ENCODE peak calls at places on chromosomes 2 and 18, in seven cellular contexts. One of them, this sample, is unnamed.

GRCh38 chr2:54724560-54725342 is 1.3 kb downstream of the EML6 start:
- DNase-seq in brain microvascular endothelial cell: no peak
- DNase-seq in WERI-Rb-1: peak
- DNase-seq in colonic mucosa: peak
- DNase-seq in GM12865: peak
- DNase-seq in choroid plexus epithelial cell: no peak
- DNase-seq in hepatocyte: peak
- DNase-seq in this sample: no peak

GRCh38 chr18:48869591-48869990 is 81.2 kb downstream of the SMAD7 start:
- DNase-seq in brain microvascular endothelial cell: no peak
- DNase-seq in WERI-Rb-1: no peak
- DNase-seq in colonic mucosa: no peak
- DNase-seq in hepatocyte: no peak
- DNase-seq in GM12865: no peak
- DNase-seq in choroid plexus epithelial cell: no peak
- DNase-seq in this sample: no peak

GRCh38 chr2:159262904-159263303 is 23.6 kb downstream of the WDSUB1 start:
- DNase-seq in hepatocyte: no peak
- DNase-seq in brain microvascular endothelial cell: no peak
- DNase-seq in WERI-Rb-1: no peak
- DNase-seq in GM12865: no peak
- DNase-seq in colonic mucosa: no peak
- DNase-seq in choroid plexus epithelial cell: no peak
- DNase-seq in this sample: peak

GRCh38 chr2:149192425-149192824 is 138.0 kb upstream of the LYPD6 start:
- DNase-seq in brain microvascular endothelial cell: no peak
- DNase-seq in choroid plexus epithelial cell: no peak
- DNase-seq in colonic mucosa: no peak
- DNase-seq in GM12865: no peak
- DNase-seq in hepatocyte: no peak
- DNase-seq in WERI-Rb-1: no peak
- DNase-seq in this sample: peak

GRCh38 chr2:130836501-130837174 is at the start of gene ARHGEF4:
- DNase-seq in WERI-Rb-1: no peak
- DNase-seq in hepatocyte: peak
- DNase-seq in GM12865: peak
- DNase-seq in colonic mucosa: peak
- DNase-seq in brain microvascular endothelial cell: no peak
- DNase-seq in choroid plexus epithelial cell: no peak
- DNase-seq in this sample: no peak

GRCh38 chr18:7954229-7954628 is 387.1 kb downstream of the PTPRM start:
- DNase-seq in colonic mucosa: no peak
- DNase-seq in GM12865: no peak
- DNase-seq in brain microvascular endothelial cell: peak
- DNase-seq in WERI-Rb-1: no peak
- DNase-seq in choroid plexus epithelial cell: peak
- DNase-seq in hepatocyte: no peak
- DNase-seq in this sample: peak

GRCh38 chr2:30424231-30424630 is 22.8 kb upstream of the LCLAT1 start:
- DNase-seq in GM12865: no peak
- DNase-seq in choroid plexus epithelial cell: no peak
- DNase-seq in brain microvascular endothelial cell: no peak
- DNase-seq in WERI-Rb-1: no peak
- DNase-seq in hepatocyte: no peak
- DNase-seq in colonic mucosa: no peak
- DNase-seq in this sample: no peak

GRCh38 chr2:11796190-11797171 is 50.0 kb downstream of the LPIN1 start:
- DNase-seq in brain microvascular endothelial cell: no peak
- DNase-seq in choroid plexus epithelial cell: no peak
- DNase-seq in WERI-Rb-1: no peak
- DNase-seq in hepatocyte: no peak
- DNase-seq in colonic mucosa: no peak
- DNase-seq in GM12865: no peak
- DNase-seq in this sample: peak

GRCh38 chr2:227862741-227863588 is 8.5 kb upstream of the DAW1 start:
- DNase-seq in colonic mucosa: no peak
- DNase-seq in GM12865: no peak
- DNase-seq in choroid plexus epithelial cell: peak
- DNase-seq in hepatocyte: peak
- DNase-seq in WERI-Rb-1: no peak
- DNase-seq in brain microvascular endothelial cell: peak
- DNase-seq in this sample: peak

GRCh38 chr2:109239720-109240119 is 110.7 kb downstream of the SH3RF3 start:
- DNase-seq in hepatocyte: peak
- DNase-seq in brain microvascular endothelial cell: peak
- DNase-seq in choroid plexus epithelial cell: peak
- DNase-seq in colonic mucosa: no peak
- DNase-seq in WERI-Rb-1: no peak
- DNase-seq in GM12865: no peak
- DNase-seq in this sample: peak

GRCh38 chr2:47519147-47519537 is 116.2 kb downstream of the MSH2 start:
- DNase-seq in GM12865: no peak
- DNase-seq in brain microvascular endothelial cell: no peak
- DNase-seq in colonic mucosa: no peak
- DNase-seq in hepatocyte: no peak
- DNase-seq in WERI-Rb-1: no peak
- DNase-seq in choroid plexus epithelial cell: no peak
- DNase-seq in this sample: no peak

GRCh38 chr2:47521666-47522285 is 118.8 kb downstream of the MSH2 start:
- DNase-seq in choroid plexus epithelial cell: no peak
- DNase-seq in brain microvascular endothelial cell: no peak
- DNase-seq in hepatocyte: no peak
- DNase-seq in colonic mucosa: no peak
- DNase-seq in GM12865: no peak
- DNase-seq in WERI-Rb-1: no peak
- DNase-seq in this sample: no peak

GRCh38 chr2:47519604-47520301 is 116.8 kb downstream of the MSH2 start:
- DNase-seq in GM12865: no peak
- DNase-seq in hepatocyte: no peak
- DNase-seq in brain microvascular endothelial cell: no peak
- DNase-seq in WERI-Rb-1: peak
- DNase-seq in choroid plexus epithelial cell: no peak
- DNase-seq in colonic mucosa: no peak
- DNase-seq in this sample: no peak

GRCh38 chr2:47520302-47520630 is 117.3 kb downstream of the MSH2 start:
- DNase-seq in hepatocyte: no peak
- DNase-seq in WERI-Rb-1: peak
- DNase-seq in brain microvascular endothelial cell: no peak
- DNase-seq in choroid plexus epithelial cell: no peak
- DNase-seq in GM12865: no peak
- DNase-seq in colonic mucosa: no peak
- DNase-seq in this sample: no peak

GRCh38 chr2:47520825-47521665 is 118.1 kb downstream of the MSH2 start:
- DNase-seq in brain microvascular endothelial cell: peak
- DNase-seq in choroid plexus epithelial cell: peak
- DNase-seq in colonic mucosa: peak
- DNase-seq in GM12865: peak
- DNase-seq in WERI-Rb-1: no peak
- DNase-seq in hepatocyte: no peak
- DNase-seq in this sample: peak
- TF ChIP-seq CTCF in brain microvascular endothelial cell: peak
- TF ChIP-seq CTCF in choroid plexus epithelial cell: peak
- TF ChIP-seq CTCF in colonic mucosa: no peak
- TF ChIP-seq CTCF in GM12865: peak
- TF ChIP-seq CTCF in WERI-Rb-1: no peak
- TF ChIP-seq CTCF in hepatocyte: no peak
- TF ChIP-seq CTCF in this sample: no peak

GRCh38 chr2:84940088-84940470 is 30.9 kb upstream of the KCMF1 start:
- DNase-seq in brain microvascular endothelial cell: no peak
- DNase-seq in WERI-Rb-1: no peak
- DNase-seq in colonic mucosa: no peak
- DNase-seq in choroid plexus epithelial cell: no peak
- DNase-seq in GM12865: peak
- DNase-seq in hepatocyte: no peak
- DNase-seq in this sample: no peak
- H3K4me3 ChIP-seq in brain microvascular endothelial cell: no peak
- H3K4me3 ChIP-seq in WERI-Rb-1: no peak
- H3K4me3 ChIP-seq in colonic mucosa: no peak
- H3K4me3 ChIP-seq in choroid plexus epithelial cell: no peak
- H3K4me3 ChIP-seq in GM12865: peak
- H3K4me3 ChIP-seq in hepatocyte: no peak
- H3K4me3 ChIP-seq in this sample: no peak

GRCh38 chr18:61612517-61612916 is 279.3 kb downstream of the CDH20 start:
- DNase-seq in WERI-Rb-1: no peak
- DNase-seq in colonic mucosa: no peak
- DNase-seq in brain microvascular endothelial cell: no peak
- DNase-seq in choroid plexus epithelial cell: peak
- DNase-seq in GM12865: no peak
- DNase-seq in hepatocyte: no peak
- DNase-seq in this sample: peak
- TF ChIP-seq CTCF in WERI-Rb-1: peak
- TF ChIP-seq CTCF in colonic mucosa: no peak
- TF ChIP-seq CTCF in brain microvascular endothelial cell: peak
- TF ChIP-seq CTCF in choroid plexus epithelial cell: peak
- TF ChIP-seq CTCF in GM12865: no peak
- TF ChIP-seq CTCF in hepatocyte: peak
- TF ChIP-seq CTCF in this sample: peak

DNA sequence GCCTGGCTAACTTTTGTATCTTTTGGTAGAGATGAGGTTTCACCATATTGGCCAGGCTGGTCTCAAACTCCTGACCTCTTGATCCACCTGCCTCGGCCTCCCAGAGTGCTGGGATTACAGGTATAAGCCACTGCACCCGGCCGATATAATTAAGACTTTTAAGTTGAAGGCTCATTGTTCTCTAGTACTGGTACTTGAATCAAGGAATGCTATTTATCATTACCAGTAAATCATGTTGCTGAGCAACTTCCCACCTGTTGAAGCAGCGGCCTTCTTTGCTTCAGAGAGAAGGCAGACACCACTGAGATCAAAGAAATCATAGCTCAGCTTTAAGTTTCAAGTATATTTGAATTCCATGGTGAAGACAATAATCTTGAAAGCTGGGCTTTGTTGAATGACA is 58.8 kb upstream of the TMEM163 start:
- DNase-seq in colonic mucosa: no peak
- DNase-seq in GM12865: no peak
- DNase-seq in choroid plexus epithelial cell: no peak
- DNase-seq in brain microvascular endothelial cell: no peak
- DNase-seq in WERI-Rb-1: no peak
- DNase-seq in hepatocyte: no peak
- DNase-seq in this sample: no peak
- H3K4me3 ChIP-seq in colonic mucosa: no peak
- H3K4me3 ChIP-seq in GM12865: no peak
- H3K4me3 ChIP-seq in choroid plexus epithelial cell: no peak
- H3K4me3 ChIP-seq in brain microvascular endothelial cell: no peak
- H3K4me3 ChIP-seq in WERI-Rb-1: no peak
- H3K4me3 ChIP-seq in hepatocyte: no peak
- H3K4me3 ChIP-seq in this sample: no peak

DNA sequence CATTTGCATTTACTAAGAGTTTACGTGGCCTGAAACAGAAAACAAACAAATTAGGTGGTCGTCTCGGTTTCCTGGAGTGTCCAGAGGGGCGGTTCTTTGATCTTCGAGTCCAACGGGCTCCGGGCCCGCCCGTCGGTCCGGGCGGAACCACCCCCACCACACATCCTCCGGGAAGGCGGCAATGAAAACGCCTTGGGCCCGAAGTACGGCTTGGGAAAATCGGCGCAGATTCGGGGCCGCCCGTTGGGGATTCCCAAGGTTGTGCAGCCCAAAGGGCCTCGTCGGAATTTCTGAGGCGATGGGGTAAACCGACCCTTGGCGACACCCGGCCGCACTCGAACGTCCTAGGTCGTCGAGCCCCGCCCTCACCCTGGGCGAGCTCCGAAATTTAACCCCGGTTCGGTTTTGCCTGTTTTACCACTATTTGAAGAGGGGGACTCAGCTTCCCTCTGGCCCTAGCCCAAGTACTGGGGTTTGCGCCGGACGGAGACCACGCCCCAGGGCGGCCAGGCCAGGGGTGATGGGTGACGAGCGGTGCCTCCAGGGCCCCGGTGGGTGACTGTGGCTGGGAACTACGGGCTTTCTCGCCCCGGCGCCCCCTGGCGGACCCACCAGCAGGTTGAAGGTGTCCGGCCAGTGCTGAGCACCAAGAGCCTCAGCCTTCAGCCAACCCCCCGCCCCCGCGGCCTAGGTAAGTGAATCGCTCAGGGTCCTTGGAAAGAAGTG is 1.9 kb upstream of the CFAP53 start:
- DNase-seq in brain microvascular endothelial cell: peak
- DNase-seq in hepatocyte: peak
- DNase-seq in choroid plexus epithelial cell: peak
- DNase-seq in colonic mucosa: peak
- DNase-seq in WERI-Rb-1: peak
- DNase-seq in GM12865: peak
- DNase-seq in this sample: peak
- TF ChIP-seq CTCF in brain microvascular endothelial cell: peak
- TF ChIP-seq CTCF in hepatocyte: peak
- TF ChIP-seq CTCF in choroid plexus epithelial cell: peak
- TF ChIP-seq CTCF in colonic mucosa: peak
- TF ChIP-seq CTCF in WERI-Rb-1: peak
- TF ChIP-seq CTCF in GM12865: peak
- TF ChIP-seq CTCF in this sample: peak

DNA sequence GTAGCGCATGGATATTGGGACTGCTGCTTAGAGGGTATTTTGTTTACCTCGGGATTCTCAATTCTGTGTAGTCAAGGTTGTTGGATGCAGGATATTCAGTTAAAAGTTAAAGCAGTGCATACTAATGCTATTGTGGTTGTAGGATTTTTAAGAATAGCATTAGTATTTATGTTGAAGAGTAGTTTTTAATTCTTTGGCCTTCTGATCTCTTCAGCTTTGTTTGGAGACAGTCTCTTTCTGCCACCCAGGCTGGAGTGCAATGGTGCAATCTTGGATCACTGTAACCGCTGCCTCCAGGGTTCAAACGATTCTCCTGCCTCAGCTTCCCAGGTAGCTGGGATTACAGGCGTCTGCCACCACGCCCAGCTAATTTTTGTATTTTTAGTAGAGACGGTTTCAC is 1.5 kb downstream of the RHBDD1 start:
- DNase-seq in brain microvascular endothelial cell: no peak
- DNase-seq in choroid plexus epithelial cell: no peak
- DNase-seq in colonic mucosa: no peak
- DNase-seq in hepatocyte: no peak
- DNase-seq in GM12865: no peak
- DNase-seq in WERI-Rb-1: no peak
- DNase-seq in this sample: no peak
- H3K4me3 ChIP-seq in brain microvascular endothelial cell: no peak
- H3K4me3 ChIP-seq in choroid plexus epithelial cell: no peak
- H3K4me3 ChIP-seq in colonic mucosa: no peak
- H3K4me3 ChIP-seq in hepatocyte: no peak
- H3K4me3 ChIP-seq in GM12865: peak
- H3K4me3 ChIP-seq in WERI-Rb-1: no peak
- H3K4me3 ChIP-seq in this sample: no peak

GRCh38 chr18:42437001-42437400 is 482.0 kb downstream of the PIK3C3 start:
- DNase-seq in brain microvascular endothelial cell: no peak
- DNase-seq in hepatocyte: no peak
- DNase-seq in colonic mucosa: no peak
- DNase-seq in choroid plexus epithelial cell: no peak
- DNase-seq in WERI-Rb-1: no peak
- DNase-seq in GM12865: no peak
- DNase-seq in this sample: no peak

GRCh38 chr18:42436366-42436765 is 481.3 kb downstream of the PIK3C3 start:
- DNase-seq in hepatocyte: no peak
- DNase-seq in GM12865: no peak
- DNase-seq in colonic mucosa: no peak
- DNase-seq in brain microvascular endothelial cell: no peak
- DNase-seq in choroid plexus epithelial cell: no peak
- DNase-seq in WERI-Rb-1: no peak
- DNase-seq in this sample: no peak

GRCh38 chr18:42442661-42443060 is 487.6 kb downstream of the PIK3C3 start:
- DNase-seq in brain microvascular endothelial cell: peak
- DNase-seq in choroid plexus epithelial cell: no peak
- DNase-seq in hepatocyte: no peak
- DNase-seq in WERI-Rb-1: no peak
- DNase-seq in GM12865: no peak
- DNase-seq in colonic mucosa: no peak
- DNase-seq in this sample: peak

GRCh38 chr18:42437646-42438045 is 482.6 kb downstream of the PIK3C3 start:
- DNase-seq in brain microvascular endothelial cell: peak
- DNase-seq in colonic mucosa: no peak
- DNase-seq in choroid plexus epithelial cell: peak
- DNase-seq in GM12865: no peak
- DNase-seq in hepatocyte: no peak
- DNase-seq in WERI-Rb-1: no peak
- DNase-seq in this sample: peak
- TF ChIP-seq CTCF in brain microvascular endothelial cell: no peak
- TF ChIP-seq CTCF in colonic mucosa: no peak
- TF ChIP-seq CTCF in choroid plexus epithelial cell: no peak
- TF ChIP-seq CTCF in GM12865: no peak
- TF ChIP-seq CTCF in hepatocyte: no peak
- TF ChIP-seq CTCF in WERI-Rb-1: no peak
- TF ChIP-seq CTCF in this sample: no peak

This sample was measured in fibroblast of mammary gland.